ENCODE peak calls at places on chromosomes 2 and 18, in five cellular contexts. One of them, this sample, is unnamed. For H3K36me3, the result is how much of the 10 kb centered on the place peaks cover.

GRCh38 chr2:229815858-229816257 is 101.5 kb upstream of the DNER start:
- DNase-seq in brain microvascular endothelial cell: peak
- DNase-seq in effector memory CD4-positive, alpha-beta T cell: no peak
- DNase-seq in aorta: no peak
- DNase-seq in adipocyte: peak
- DNase-seq in this sample: no peak

GRCh38 chr18:23069481-23069880 is 65.8 kb upstream of the CABLES1 start:
- DNase-seq in adipocyte: no peak
- DNase-seq in brain microvascular endothelial cell: no peak
- DNase-seq in effector memory CD4-positive, alpha-beta T cell: no peak
- DNase-seq in aorta: no peak
- DNase-seq in this sample: no peak

GRCh38 chr2:240956935-240957655 is 41.3 kb upstream of the SNED1 start:
- DNase-seq in brain microvascular endothelial cell: no peak
- DNase-seq in effector memory CD4-positive, alpha-beta T cell: no peak
- DNase-seq in adipocyte: no peak
- DNase-seq in aorta: no peak
- DNase-seq in this sample: no peak

GRCh38 chr2:98825404-98825803 is 94.5 kb upstream of the MGAT4A start:
- DNase-seq in effector memory CD4-positive, alpha-beta T cell: no peak
- DNase-seq in aorta: no peak
- DNase-seq in brain microvascular endothelial cell: no peak
- DNase-seq in adipocyte: no peak
- DNase-seq in this sample: no peak

GRCh38 chr2:113173563-113174368 is at the start of gene PSD4:
- DNase-seq in adipocyte: no peak
- DNase-seq in effector memory CD4-positive, alpha-beta T cell: peak
- DNase-seq in brain microvascular endothelial cell: no peak
- DNase-seq in aorta: no peak
- DNase-seq in this sample: peak

GRCh38 chr2:171185165-171185818 is 24.6 kb upstream of the TLK1 start:
- DNase-seq in adipocyte: no peak
- DNase-seq in brain microvascular endothelial cell: no peak
- DNase-seq in effector memory CD4-positive, alpha-beta T cell: no peak
- DNase-seq in aorta: no peak
- DNase-seq in this sample: no peak

GRCh38 chr2:227479865-227480475 is 8.0 kb downstream of the AGFG1 start:
- DNase-seq in aorta: no peak
- DNase-seq in adipocyte: peak
- DNase-seq in brain microvascular endothelial cell: no peak
- DNase-seq in effector memory CD4-positive, alpha-beta T cell: no peak
- DNase-seq in this sample: no peak

GRCh38 chr2:169065864-169066507 is 3.4 kb upstream of the DHRS9 start:
- DNase-seq in brain microvascular endothelial cell: no peak
- DNase-seq in effector memory CD4-positive, alpha-beta T cell: no peak
- DNase-seq in adipocyte: peak
- DNase-seq in aorta: no peak
- DNase-seq in this sample: no peak

GRCh38 chr2:10150436-10150835 is 27.9 kb downstream of the RRM2 start:
- DNase-seq in effector memory CD4-positive, alpha-beta T cell: no peak
- DNase-seq in brain microvascular endothelial cell: no peak
- DNase-seq in adipocyte: no peak
- DNase-seq in aorta: no peak
- DNase-seq in this sample: peak

GRCh38 chr2:10148268-10148667 is 25.7 kb downstream of the RRM2 start:
- DNase-seq in adipocyte: no peak
- DNase-seq in effector memory CD4-positive, alpha-beta T cell: no peak
- DNase-seq in aorta: no peak
- DNase-seq in brain microvascular endothelial cell: no peak
- DNase-seq in this sample: no peak

GRCh38 chr2:10146366-10147005 is 23.9 kb downstream of the RRM2 start:
- DNase-seq in brain microvascular endothelial cell: no peak
- DNase-seq in effector memory CD4-positive, alpha-beta T cell: no peak
- DNase-seq in adipocyte: no peak
- DNase-seq in aorta: no peak
- DNase-seq in this sample: peak

GRCh38 chr2:10149684-10150083 is 27.1 kb downstream of the RRM2 start:
- DNase-seq in brain microvascular endothelial cell: no peak
- DNase-seq in aorta: no peak
- DNase-seq in effector memory CD4-positive, alpha-beta T cell: no peak
- DNase-seq in adipocyte: no peak
- DNase-seq in this sample: peak

GRCh38 chr2:10151462-10151861 is 28.9 kb downstream of the RRM2 start:
- DNase-seq in effector memory CD4-positive, alpha-beta T cell: no peak
- DNase-seq in adipocyte: no peak
- DNase-seq in brain microvascular endothelial cell: no peak
- DNase-seq in aorta: no peak
- DNase-seq in this sample: no peak
- H3K36me3 ChIP-seq in effector memory CD4-positive, alpha-beta T cell: under half
- H3K36me3 ChIP-seq in adipocyte: under half
- H3K36me3 ChIP-seq in brain microvascular endothelial cell: under half
- H3K36me3 ChIP-seq in aorta: under half
- H3K36me3 ChIP-seq in this sample: under half

GRCh38 chr2:74655579-74655978 is 1.5 kb downstream of the SEMA4F start:
- DNase-seq in effector memory CD4-positive, alpha-beta T cell: no peak
- DNase-seq in aorta: no peak
- DNase-seq in brain microvascular endothelial cell: no peak
- DNase-seq in adipocyte: no peak
- DNase-seq in this sample: no peak

GRCh38 chr2:74659462-74659861 is 5.4 kb downstream of the SEMA4F start:
- DNase-seq in adipocyte: no peak
- DNase-seq in aorta: no peak
- DNase-seq in effector memory CD4-positive, alpha-beta T cell: no peak
- DNase-seq in brain microvascular endothelial cell: no peak
- DNase-seq in this sample: no peak

GRCh38 chr2:74658516-74658915 is 4.5 kb downstream of the SEMA4F start:
- DNase-seq in effector memory CD4-positive, alpha-beta T cell: no peak
- DNase-seq in brain microvascular endothelial cell: peak
- DNase-seq in adipocyte: peak
- DNase-seq in aorta: no peak
- DNase-seq in this sample: no peak

GRCh38 chr2:74653589-74653984 is 460 bp upstream of the SEMA4F start:
- DNase-seq in aorta: no peak
- DNase-seq in adipocyte: no peak
- DNase-seq in effector memory CD4-positive, alpha-beta T cell: peak
- DNase-seq in brain microvascular endothelial cell: no peak
- DNase-seq in this sample: no peak

DNA sequence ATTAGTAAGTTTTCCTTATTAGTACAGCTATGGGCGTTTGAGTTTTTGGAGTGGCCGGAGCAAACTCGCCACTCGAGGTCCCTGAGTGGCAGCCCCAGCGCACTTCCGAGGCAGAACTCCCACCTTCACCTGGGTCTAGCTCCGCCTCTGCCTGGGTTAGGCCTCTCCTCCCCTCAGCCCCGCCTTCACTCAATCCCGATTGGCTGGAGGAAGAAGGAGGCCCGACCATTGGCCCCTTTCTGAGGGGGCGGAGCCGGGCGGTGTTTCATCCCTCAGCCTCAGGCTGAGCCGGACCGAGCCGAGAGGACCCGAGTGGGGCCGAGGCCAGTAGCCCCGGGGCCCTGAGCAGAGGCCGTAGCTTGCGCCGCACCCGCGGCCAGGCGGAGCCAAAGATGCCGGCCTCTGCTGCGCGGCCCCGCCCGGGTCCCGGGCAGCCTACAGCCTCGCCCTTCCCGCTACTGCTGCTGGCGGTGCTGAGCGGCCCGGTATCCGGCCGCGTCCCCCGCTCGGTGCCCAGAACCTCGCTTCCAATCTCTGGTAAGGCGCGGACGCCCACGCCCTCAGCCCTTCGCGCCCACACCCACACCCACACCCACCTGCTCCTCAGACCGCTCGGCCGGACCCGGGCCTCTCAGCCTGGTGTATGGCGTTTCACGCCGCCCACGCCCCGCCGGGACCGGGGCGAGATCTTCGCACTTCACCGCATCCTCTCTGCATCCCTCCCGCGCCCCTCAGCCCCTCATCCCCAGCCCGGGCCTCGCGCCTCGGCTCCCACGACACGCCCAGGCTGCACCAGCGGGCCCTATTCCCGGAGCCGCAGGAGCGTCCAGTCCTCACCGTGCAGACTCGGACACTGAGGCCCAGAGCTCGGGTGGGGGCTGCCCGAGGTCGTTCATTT is at the start of gene SEMA4F:
- DNase-seq in adipocyte: peak
- DNase-seq in aorta: peak
- DNase-seq in effector memory CD4-positive, alpha-beta T cell: peak
- DNase-seq in brain microvascular endothelial cell: peak
- DNase-seq in this sample: peak
- H3K36me3 ChIP-seq in adipocyte: under half
- H3K36me3 ChIP-seq in aorta: under half
- H3K36me3 ChIP-seq in effector memory CD4-positive, alpha-beta T cell: under half
- H3K36me3 ChIP-seq in brain microvascular endothelial cell: under half
- H3K36me3 ChIP-seq in this sample: under half

DNA sequence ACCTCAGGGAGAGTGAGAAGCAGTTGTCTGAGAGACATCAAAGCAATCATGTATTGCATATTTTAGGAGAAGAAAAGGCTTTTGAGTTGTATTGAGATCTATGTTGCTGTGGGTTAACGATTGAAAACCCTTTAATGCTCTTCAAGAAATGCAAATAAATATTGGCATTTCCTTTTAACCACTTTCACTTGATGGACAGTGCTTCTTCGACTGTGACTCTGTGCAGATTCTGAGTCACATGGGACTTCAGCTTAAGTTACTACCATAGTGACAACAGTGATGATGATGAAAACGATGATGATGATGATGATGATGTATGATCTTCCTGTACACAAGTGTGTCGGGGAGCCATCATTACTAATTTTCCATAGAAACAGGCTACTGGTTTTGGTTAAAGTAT is 181.8 kb downstream of the AKAIN1 start:
- DNase-seq in aorta: no peak
- DNase-seq in adipocyte: no peak
- DNase-seq in effector memory CD4-positive, alpha-beta T cell: no peak
- DNase-seq in brain microvascular endothelial cell: no peak
- DNase-seq in this sample: no peak
- H3K36me3 ChIP-seq in aorta: under half
- H3K36me3 ChIP-seq in adipocyte: under half
- H3K36me3 ChIP-seq in effector memory CD4-positive, alpha-beta T cell: under half
- H3K36me3 ChIP-seq in brain microvascular endothelial cell: under half
- H3K36me3 ChIP-seq in this sample: under half

GRCh38 chr18:53324353-53324752 is 900.1 kb downstream of the MBD2 start:
- DNase-seq in effector memory CD4-positive, alpha-beta T cell: no peak
- DNase-seq in aorta: no peak
- DNase-seq in brain microvascular endothelial cell: no peak
- DNase-seq in adipocyte: no peak
- DNase-seq in this sample: no peak

GRCh38 chr18:53322163-53322562 is 902.3 kb downstream of the MBD2 start:
- DNase-seq in effector memory CD4-positive, alpha-beta T cell: no peak
- DNase-seq in aorta: no peak
- DNase-seq in brain microvascular endothelial cell: no peak
- DNase-seq in adipocyte: no peak
- DNase-seq in this sample: no peak

GRCh38 chr18:53319628-53320027 is 904.8 kb downstream of the MBD2 start:
- DNase-seq in adipocyte: no peak
- DNase-seq in aorta: no peak
- DNase-seq in brain microvascular endothelial cell: no peak
- DNase-seq in effector memory CD4-positive, alpha-beta T cell: no peak
- DNase-seq in this sample: no peak
- H3K36me3 ChIP-seq in adipocyte: under half
- H3K36me3 ChIP-seq in aorta: under half
- H3K36me3 ChIP-seq in brain microvascular endothelial cell: under half
- H3K36me3 ChIP-seq in effector memory CD4-positive, alpha-beta T cell: under half
- H3K36me3 ChIP-seq in this sample: under half

GRCh38 chr2:127874378-127875271 is 11.1 kb downstream of the AMMECR1L start:
- DNase-seq in aorta: no peak
- DNase-seq in brain microvascular endothelial cell: no peak
- DNase-seq in effector memory CD4-positive, alpha-beta T cell: no peak
- DNase-seq in adipocyte: no peak
- DNase-seq in this sample: no peak
- H3K36me3 ChIP-seq in aorta: under half
- H3K36me3 ChIP-seq in brain microvascular endothelial cell: under half
- H3K36me3 ChIP-seq in effector memory CD4-positive, alpha-beta T cell: under half
- H3K36me3 ChIP-seq in adipocyte: half or more
- H3K36me3 ChIP-seq in this sample: under half

GRCh38 chr2:239136203-239136602 is 264.6 kb downstream of the HDAC4 start:
- DNase-seq in aorta: no peak
- DNase-seq in adipocyte: no peak
- DNase-seq in effector memory CD4-positive, alpha-beta T cell: no peak
- DNase-seq in brain microvascular endothelial cell: no peak
- DNase-seq in this sample: no peak
- H3K36me3 ChIP-seq in aorta: under half
- H3K36me3 ChIP-seq in adipocyte: half or more
- H3K36me3 ChIP-seq in effector memory CD4-positive, alpha-beta T cell: half or more
- H3K36me3 ChIP-seq in brain microvascular endothelial cell: under half
- H3K36me3 ChIP-seq in this sample: under half